ENCODE peak calls at places on chromosomes 1 and 21, in five cellular contexts. N is stomach, T is heart left ventricle, A is heart right ventricle, E is tibial nerve. C is an unnamed sample. For H3K36me3 and H3K4me1, the result is how much of the 10 kb centered on the place peaks cover.

GRCh38 chr1:54591127-54591756 is 32.1 kb downstream of the FAM151A start:
- DNase-seq in N (no peak), T (no peak), A (no peak), E (no peak), C (no peak)

GRCh38 chr1:87478231-87478630 is 149.6 kb downstream of the LMO4 start:
- DNase-seq in N (no peak), T (peak), A (peak), E (peak), C (peak)

GRCh38 chr1:240232548-240232947 is 140.9 kb downstream of the FMN2 start:
- DNase-seq in N (no peak), T (no peak), A (no peak), E (no peak), C (no peak)

GRCh38 chr1:198798923-198799386 is 160.1 kb downstream of the PTPRC start:
- DNase-seq in N (no peak), T (no peak), A (no peak), E (no peak), C (no peak)

GRCh38 chr1:48760889-48761288 is 15.8 kb downstream of the BEND5 start:
- DNase-seq in N (no peak), T (no peak), A (no peak), E (no peak), C (no peak)

GRCh38 chr1:53590581-53591515 is 131.6 kb downstream of the DMRTB1 start:
- DNase-seq in N (peak), T (no peak), A (peak), E (no peak), C (peak)

GRCh38 chr21:42642219-42642745 is 11.1 kb upstream of the PDE9A start:
- DNase-seq in N (no peak), T (no peak), A (no peak), E (no peak), C (no peak)

GRCh38 chr1:45787905-45788304 is 15.5 kb upstream of the MAST2 start:
- DNase-seq in N (no peak), T (no peak), A (peak), E (no peak), C (no peak)

GRCh38 chr1:224632921-224633321 is 16.8 kb downstream of the CNIH3 start:
- DNase-seq in N (no peak), T (no peak), A (no peak), E (no peak), C (peak)

GRCh38 chr1:213183036-213183672 is 132.1 kb downstream of the RPS6KC1 start:
- DNase-seq in N (no peak), T (no peak), A (no peak), E (no peak), C (no peak)

GRCh38 chr1:213180833-213181232 is 129.8 kb downstream of the RPS6KC1 start:
- DNase-seq in N (no peak), T (no peak), A (no peak), E (no peak), C (no peak)

GRCh38 chr1:213192026-213192425 is 141.0 kb downstream of the RPS6KC1 start:
- DNase-seq in N (no peak), T (no peak), A (no peak), E (no peak), C (no peak)

DNA sequence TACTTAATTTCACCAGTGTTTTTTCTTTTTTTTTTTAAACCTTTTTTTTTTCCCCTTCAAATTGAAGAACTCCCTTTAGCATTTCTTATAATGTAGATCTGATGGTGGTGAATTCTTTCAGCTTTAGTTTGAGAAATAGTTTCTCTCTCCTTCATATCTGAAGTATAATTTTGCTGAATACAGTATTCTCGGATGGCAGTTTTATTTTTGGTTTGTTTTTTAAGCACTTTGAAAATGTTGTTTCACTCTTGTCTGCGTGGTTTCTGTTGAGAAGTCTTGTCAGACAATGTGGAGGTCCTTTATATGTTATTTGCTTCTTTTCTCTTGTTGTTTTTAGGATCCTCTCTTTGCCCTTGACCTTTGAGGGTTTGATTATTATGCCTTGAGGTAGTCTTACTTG is 135.1 kb downstream of the RPS6KC1 start:
- DNase-seq in N (no peak), T (no peak), A (no peak), E (no peak), C (no peak)
- H3K36me3 ChIP-seq in N (under half), T (under half), A (under half), E (half or more), C (under half)

GRCh38 chr1:65955503-65955902 is 162.8 kb downstream of the PDE4B start:
- DNase-seq in N (no peak), T (no peak), A (no peak), E (no peak), C (no peak)
- H3K27ac ChIP-seq in N (no peak), T (no peak), A (no peak), E (no peak), C (no peak)

DNA sequence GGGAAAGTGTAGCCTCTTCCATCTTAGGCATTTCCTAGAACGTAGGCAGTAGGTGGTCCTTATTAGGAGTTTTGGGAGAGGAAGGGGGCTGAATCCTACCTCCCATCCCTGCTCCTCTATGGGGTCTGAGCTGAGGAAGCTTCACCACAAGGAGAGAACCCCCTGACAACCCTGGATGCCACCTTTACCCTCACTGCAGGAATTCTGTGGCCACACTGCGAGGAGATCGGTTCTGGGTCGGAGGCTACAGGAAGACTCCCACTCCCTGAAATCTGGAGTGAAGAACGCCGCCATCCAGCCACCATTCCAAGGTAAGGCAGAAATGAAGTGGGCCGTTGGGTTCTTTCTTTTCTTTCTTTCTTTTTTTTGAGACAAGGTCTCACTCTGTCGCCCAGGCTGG is 1.5 kb downstream of the MX1 start:
- DNase-seq in N (no peak), T (no peak), A (no peak), E (no peak), C (no peak)
- H3K4me1 ChIP-seq in N (under half), T (under half), A (under half), E (under half), C (under half)

GRCh38 chr1:179126338-179127060 is 44.6 kb downstream of the TOR3A start:
- DNase-seq in N (peak), T (peak), A (peak), E (no peak), C (no peak)

GRCh38 chr1:179121159-179121938 is 39.5 kb downstream of the TOR3A start:
- DNase-seq in N (no peak), T (no peak), A (no peak), E (peak), C (peak)

GRCh38 chr1:179127163-179127895 is 45.5 kb downstream of the TOR3A start:
- DNase-seq in N (no peak), T (no peak), A (no peak), E (no peak), C (no peak)

GRCh38 chr1:179128520-179128919 is 46.6 kb downstream of the TOR3A start:
- DNase-seq in N (peak), T (no peak), A (no peak), E (no peak), C (no peak)

DNA sequence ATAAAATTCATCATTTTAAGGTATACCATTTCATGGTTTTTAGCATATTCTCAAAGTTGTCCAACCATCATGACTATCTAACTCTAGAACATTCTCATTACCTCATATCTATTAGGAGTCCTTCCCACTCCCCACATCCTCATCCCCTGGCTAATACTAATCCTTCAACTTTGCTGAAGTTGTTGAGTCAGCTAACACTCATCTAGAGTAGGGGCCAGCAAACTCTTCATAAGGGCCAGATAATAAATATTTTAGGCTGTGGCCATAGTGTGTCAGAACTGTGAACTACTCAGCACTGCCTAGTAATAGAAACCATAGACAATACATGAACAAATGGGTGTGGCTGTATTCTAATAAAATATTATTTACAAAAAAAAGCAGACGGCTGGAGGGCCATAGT is 43.0 kb downstream of the TOR3A start:
- DNase-seq in N (no peak), T (no peak), A (no peak), E (no peak), C (no peak)
- H3K36me3 ChIP-seq in N (under half), T (under half), A (under half), E (under half), C (under half)

DNA sequence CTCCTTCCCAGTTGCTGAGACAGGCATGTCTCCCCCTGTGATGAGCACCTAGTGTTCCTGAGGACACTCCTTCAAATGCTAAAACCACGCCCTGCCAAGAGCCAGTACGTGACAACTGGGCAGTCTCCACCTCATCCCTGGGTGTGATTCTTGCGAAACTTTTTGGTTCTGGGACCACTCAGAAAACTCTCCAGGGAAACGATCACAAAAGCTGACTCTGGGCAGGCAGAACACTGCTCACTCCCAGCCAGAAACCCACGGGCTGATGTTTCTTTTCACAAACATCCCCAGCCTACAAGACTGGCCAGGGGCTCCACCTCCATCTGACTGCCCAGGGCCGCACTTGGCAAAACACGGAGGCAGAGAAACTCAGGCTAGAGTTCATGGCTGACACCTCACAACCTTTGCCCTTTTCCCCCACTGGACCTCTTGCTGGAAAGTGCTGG is 24.4 kb downstream of the DHRS3 start:
- DNase-seq in N (no peak), T (peak), A (no peak), E (peak), C (no peak)
- H3K27ac ChIP-seq in N (peak), T (peak), A (peak), E (peak), C (no peak)

DNA sequence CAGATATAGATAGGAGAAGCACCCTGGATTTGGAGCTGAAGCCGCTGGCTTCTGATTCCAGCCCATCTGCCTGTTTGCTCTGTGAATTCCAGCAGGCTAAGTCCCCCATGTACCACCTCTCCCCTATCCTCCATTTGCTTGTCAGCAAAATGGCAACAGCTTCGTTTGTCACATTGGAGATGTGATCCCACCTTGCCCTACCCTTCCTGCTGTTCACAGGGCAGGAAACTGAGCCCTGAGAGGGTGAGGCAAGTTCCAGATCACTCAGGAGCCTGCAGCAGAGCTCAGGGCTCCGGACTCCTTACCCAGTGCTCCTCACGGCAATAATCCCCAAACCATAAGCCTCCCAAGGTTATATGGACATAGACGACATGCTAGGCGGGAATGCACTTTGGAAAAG is 14.9 kb downstream of the SLC2A1 start:
- DNase-seq in N (no peak), T (no peak), A (no peak), E (no peak), C (no peak)
- H3K4me1 ChIP-seq in N (half or more), T (under half), A (half or more), E (under half), C (under half)

GRCh38 chr1:226397011-226397926 is 10.6 kb downstream of the PARP1 start:
- DNase-seq in N (no peak), T (no peak), A (no peak), E (no peak), C (no peak)
- H3K36me3 ChIP-seq in N (half or more), T (under half), A (half or more), E (half or more), C (under half)

C was measured in cardiac muscle cell.